ENCODE peak calls at places on chromosome 20, in seven cellular contexts. One of them, this sample, is unnamed. For H3K4me1, the result is how much of the 10 kb centered on the place peaks cover.

GRCh38 chr20:62655291-62656204 is 13.2 kb downstream of the SLCO4A1 start:
- DNase-seq in right lobe of liver: no peak
- DNase-seq in endothelial cell of umbilical vein: no peak
- DNase-seq in spleen: no peak
- DNase-seq in HCT116: no peak
- DNase-seq in Peyer's patch: no peak
- DNase-seq in heart left ventricle: no peak
- DNase-seq in this sample: peak

GRCh38 chr20:19691125-19691524 is 66.9 kb upstream of the RIN2 start:
- DNase-seq in endothelial cell of umbilical vein: no peak
- DNase-seq in Peyer's patch: no peak
- DNase-seq in right lobe of liver: no peak
- DNase-seq in heart left ventricle: peak
- DNase-seq in HCT116: no peak
- DNase-seq in spleen: no peak
- DNase-seq in this sample: no peak

GRCh38 chr20:63361507-63362425 is 617 bp upstream of the CHRNA4 start:
- DNase-seq in HCT116: no peak
- DNase-seq in spleen: peak
- DNase-seq in right lobe of liver: peak
- DNase-seq in endothelial cell of umbilical vein: no peak
- DNase-seq in heart left ventricle: no peak
- DNase-seq in Peyer's patch: no peak
- DNase-seq in this sample: no peak

GRCh38 chr20:47789081-47789998 is 4.1 kb upstream of the SULF2 start:
- DNase-seq in Peyer's patch: no peak
- DNase-seq in heart left ventricle: peak
- DNase-seq in endothelial cell of umbilical vein: no peak
- DNase-seq in spleen: no peak
- DNase-seq in HCT116: no peak
- DNase-seq in right lobe of liver: no peak
- DNase-seq in this sample: no peak

GRCh38 chr20:36572701-36573102 is 695 bp upstream of the TGIF2 start:
- DNase-seq in heart left ventricle: peak
- DNase-seq in HCT116: no peak
- DNase-seq in right lobe of liver: no peak
- DNase-seq in Peyer's patch: peak
- DNase-seq in spleen: no peak
- DNase-seq in endothelial cell of umbilical vein: no peak
- DNase-seq in this sample: peak

GRCh38 chr20:31630187-31630790 is 7.4 kb upstream of the COX4I2 start:
- DNase-seq in endothelial cell of umbilical vein: no peak
- DNase-seq in Peyer's patch: no peak
- DNase-seq in heart left ventricle: no peak
- DNase-seq in right lobe of liver: no peak
- DNase-seq in spleen: no peak
- DNase-seq in HCT116: no peak
- DNase-seq in this sample: no peak

GRCh38 chr20:21360686-21361085 is 36.6 kb downstream of the NKX2-4 start:
- DNase-seq in right lobe of liver: no peak
- DNase-seq in heart left ventricle: no peak
- DNase-seq in spleen: no peak
- DNase-seq in HCT116: no peak
- DNase-seq in endothelial cell of umbilical vein: peak
- DNase-seq in Peyer's patch: no peak
- DNase-seq in this sample: no peak

GRCh38 chr20:63836335-63837133 is 5.5 kb upstream of the ZBTB46 start:
- DNase-seq in spleen: no peak
- DNase-seq in heart left ventricle: no peak
- DNase-seq in Peyer's patch: no peak
- DNase-seq in HCT116: no peak
- DNase-seq in endothelial cell of umbilical vein: no peak
- DNase-seq in right lobe of liver: no peak
- DNase-seq in this sample: peak

GRCh38 chr20:4813839-4814695 is 92.4 kb downstream of the PRND start:
- DNase-seq in heart left ventricle: no peak
- DNase-seq in Peyer's patch: peak
- DNase-seq in spleen: peak
- DNase-seq in right lobe of liver: no peak
- DNase-seq in endothelial cell of umbilical vein: peak
- DNase-seq in HCT116: no peak
- DNase-seq in this sample: no peak

DNA sequence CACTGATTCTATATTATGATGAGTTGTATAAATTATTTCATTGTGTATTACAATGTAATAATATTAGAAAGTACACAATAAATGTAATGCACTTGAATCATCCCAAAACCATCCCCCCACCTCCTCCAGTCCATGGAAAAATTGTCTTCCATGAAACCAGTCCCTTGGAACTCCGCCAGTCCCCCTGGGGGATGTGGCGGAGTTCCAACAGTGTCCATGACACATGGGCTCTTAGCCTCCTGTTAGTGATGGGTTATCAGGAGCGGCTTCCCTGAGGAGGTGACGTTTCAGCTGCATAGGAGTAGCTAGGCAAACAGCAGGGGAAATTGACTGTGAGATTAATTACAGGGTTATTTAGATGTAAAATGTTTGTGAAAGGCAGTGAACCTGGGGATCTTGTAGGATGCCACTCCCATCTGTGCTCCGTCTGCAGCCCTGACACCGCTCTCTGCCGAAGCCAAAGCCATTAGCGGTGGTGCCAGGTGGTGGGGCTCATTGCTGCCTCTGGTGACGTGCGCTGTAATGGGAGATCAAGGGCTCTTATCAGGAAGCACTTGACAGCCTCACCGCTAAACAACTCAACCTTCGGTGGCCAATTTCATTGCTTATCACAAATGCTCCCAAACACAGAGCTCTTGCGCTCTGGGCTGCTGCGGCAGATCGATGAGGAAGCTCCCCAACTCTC is 81.6 kb upstream of the MC3R start:
- DNase-seq in right lobe of liver: no peak
- DNase-seq in endothelial cell of umbilical vein: no peak
- DNase-seq in spleen: no peak
- DNase-seq in heart left ventricle: no peak
- DNase-seq in HCT116: no peak
- DNase-seq in Peyer's patch: no peak
- DNase-seq in this sample: no peak
- TF ChIP-seq POLR2A in right lobe of liver: no peak
- TF ChIP-seq POLR2A in endothelial cell of umbilical vein: no peak
- TF ChIP-seq POLR2A in spleen: no peak
- TF ChIP-seq POLR2A in heart left ventricle: no peak
- TF ChIP-seq POLR2A in HCT116: no peak
- TF ChIP-seq POLR2A in Peyer's patch: no peak
- TF ChIP-seq POLR2A in this sample: no peak

DNA sequence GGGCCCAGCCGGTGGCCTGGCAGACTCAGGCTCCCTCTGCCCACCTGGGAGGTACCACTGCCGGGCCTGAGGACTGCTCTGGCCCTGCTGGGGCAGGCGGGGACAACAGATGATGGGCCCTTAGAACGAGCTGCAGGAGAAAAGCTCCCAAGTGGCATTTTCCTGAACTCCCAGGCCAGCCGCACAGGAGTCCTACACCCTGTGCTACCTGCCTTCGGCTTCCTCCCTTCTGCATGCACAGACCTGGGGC is 41.3 kb downstream of the DSTN start:
- DNase-seq in HCT116: no peak
- DNase-seq in spleen: no peak
- DNase-seq in endothelial cell of umbilical vein: no peak
- DNase-seq in heart left ventricle: no peak
- DNase-seq in right lobe of liver: peak
- DNase-seq in Peyer's patch: no peak
- DNase-seq in this sample: no peak
- TF ChIP-seq CTCF in HCT116: no peak
- TF ChIP-seq CTCF in spleen: no peak
- TF ChIP-seq CTCF in endothelial cell of umbilical vein: no peak
- TF ChIP-seq CTCF in heart left ventricle: no peak
- TF ChIP-seq CTCF in right lobe of liver: no peak
- TF ChIP-seq CTCF in Peyer's patch: no peak
- TF ChIP-seq CTCF in this sample: peak

GRCh38 chr20:46683068-46683477 is 6.2 kb downstream of the TP53RK start:
- DNase-seq in HCT116: no peak
- DNase-seq in heart left ventricle: no peak
- DNase-seq in right lobe of liver: no peak
- DNase-seq in spleen: no peak
- DNase-seq in endothelial cell of umbilical vein: peak
- DNase-seq in Peyer's patch: no peak
- DNase-seq in this sample: no peak
- H3K4me1 ChIP-seq in HCT116: under half
- H3K4me1 ChIP-seq in heart left ventricle: under half
- H3K4me1 ChIP-seq in right lobe of liver: under half
- H3K4me1 ChIP-seq in spleen: half or more
- H3K4me1 ChIP-seq in endothelial cell of umbilical vein: under half
- H3K4me1 ChIP-seq in Peyer's patch: under half
- H3K4me1 ChIP-seq in this sample: under half

GRCh38 chr20:43800186-43800585 is 73.4 kb upstream of the GTSF1L start:
- DNase-seq in Peyer's patch: no peak
- DNase-seq in spleen: no peak
- DNase-seq in endothelial cell of umbilical vein: no peak
- DNase-seq in HCT116: no peak
- DNase-seq in heart left ventricle: no peak
- DNase-seq in right lobe of liver: no peak
- DNase-seq in this sample: no peak

GRCh38 chr20:43803276-43803675 is 76.5 kb upstream of the GTSF1L start:
- DNase-seq in endothelial cell of umbilical vein: no peak
- DNase-seq in Peyer's patch: no peak
- DNase-seq in right lobe of liver: no peak
- DNase-seq in spleen: no peak
- DNase-seq in heart left ventricle: no peak
- DNase-seq in HCT116: no peak
- DNase-seq in this sample: no peak

GRCh38 chr20:43798591-43799149 is 71.9 kb upstream of the GTSF1L start:
- DNase-seq in spleen: no peak
- DNase-seq in HCT116: no peak
- DNase-seq in heart left ventricle: no peak
- DNase-seq in Peyer's patch: no peak
- DNase-seq in right lobe of liver: no peak
- DNase-seq in endothelial cell of umbilical vein: no peak
- DNase-seq in this sample: no peak

GRCh38 chr20:43799741-43800140 is 72.9 kb upstream of the GTSF1L start:
- DNase-seq in endothelial cell of umbilical vein: no peak
- DNase-seq in heart left ventricle: no peak
- DNase-seq in right lobe of liver: no peak
- DNase-seq in HCT116: no peak
- DNase-seq in Peyer's patch: no peak
- DNase-seq in spleen: no peak
- DNase-seq in this sample: no peak

DNA sequence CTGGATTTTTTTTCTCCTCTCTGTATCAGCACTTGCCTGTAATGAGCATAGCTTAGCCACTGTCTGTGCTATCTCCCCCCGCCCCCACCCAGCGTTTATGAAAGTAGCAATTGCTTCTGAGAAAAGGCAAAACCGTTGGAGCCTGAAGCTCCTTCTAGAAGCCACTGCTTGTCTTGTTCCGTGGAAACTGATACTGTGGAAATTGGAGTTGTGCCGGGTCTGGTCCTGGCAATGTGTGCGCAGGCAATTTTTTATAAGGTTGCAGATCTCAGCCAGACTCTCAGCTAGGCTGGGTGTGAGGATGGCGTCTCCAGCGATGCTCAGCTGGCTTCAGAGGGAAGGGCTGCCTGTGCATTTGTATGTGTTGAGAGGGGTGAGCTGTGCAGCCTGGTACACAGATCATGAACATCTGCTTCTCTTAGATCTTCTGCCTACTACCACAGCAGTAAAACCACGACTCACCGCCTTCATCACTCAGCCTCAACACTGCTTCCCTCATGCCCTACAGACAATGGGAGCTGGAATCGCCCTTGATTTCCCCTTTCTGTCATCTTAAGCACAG is 72.4 kb upstream of the GTSF1L start:
- DNase-seq in spleen: no peak
- DNase-seq in Peyer's patch: no peak
- DNase-seq in heart left ventricle: no peak
- DNase-seq in HCT116: no peak
- DNase-seq in endothelial cell of umbilical vein: no peak
- DNase-seq in right lobe of liver: no peak
- DNase-seq in this sample: no peak
- TF ChIP-seq POLR2A in spleen: no peak
- TF ChIP-seq POLR2A in Peyer's patch: no peak
- TF ChIP-seq POLR2A in heart left ventricle: no peak
- TF ChIP-seq POLR2A in HCT116: no peak
- TF ChIP-seq POLR2A in endothelial cell of umbilical vein: no peak
- TF ChIP-seq POLR2A in right lobe of liver: no peak
- TF ChIP-seq POLR2A in this sample: no peak

GRCh38 chr20:58623579-58624473 is 27.3 kb upstream of the STX16 start:
- DNase-seq in endothelial cell of umbilical vein: peak
- DNase-seq in spleen: peak
- DNase-seq in right lobe of liver: no peak
- DNase-seq in heart left ventricle: peak
- DNase-seq in Peyer's patch: no peak
- DNase-seq in HCT116: peak
- DNase-seq in this sample: peak

GRCh38 chr20:58619847-58620431 is 31.1 kb upstream of the STX16 start:
- DNase-seq in right lobe of liver: no peak
- DNase-seq in spleen: peak
- DNase-seq in HCT116: peak
- DNase-seq in endothelial cell of umbilical vein: no peak
- DNase-seq in heart left ventricle: no peak
- DNase-seq in Peyer's patch: no peak
- DNase-seq in this sample: no peak

GRCh38 chr20:58624687-58625086 is 26.4 kb upstream of the STX16 start:
- DNase-seq in heart left ventricle: no peak
- DNase-seq in endothelial cell of umbilical vein: no peak
- DNase-seq in HCT116: no peak
- DNase-seq in Peyer's patch: no peak
- DNase-seq in spleen: no peak
- DNase-seq in right lobe of liver: no peak
- DNase-seq in this sample: no peak

GRCh38 chr20:58622671-58623578 is 28.2 kb upstream of the STX16 start:
- DNase-seq in Peyer's patch: no peak
- DNase-seq in HCT116: no peak
- DNase-seq in heart left ventricle: no peak
- DNase-seq in right lobe of liver: no peak
- DNase-seq in spleen: peak
- DNase-seq in endothelial cell of umbilical vein: no peak
- DNase-seq in this sample: no peak

DNA sequence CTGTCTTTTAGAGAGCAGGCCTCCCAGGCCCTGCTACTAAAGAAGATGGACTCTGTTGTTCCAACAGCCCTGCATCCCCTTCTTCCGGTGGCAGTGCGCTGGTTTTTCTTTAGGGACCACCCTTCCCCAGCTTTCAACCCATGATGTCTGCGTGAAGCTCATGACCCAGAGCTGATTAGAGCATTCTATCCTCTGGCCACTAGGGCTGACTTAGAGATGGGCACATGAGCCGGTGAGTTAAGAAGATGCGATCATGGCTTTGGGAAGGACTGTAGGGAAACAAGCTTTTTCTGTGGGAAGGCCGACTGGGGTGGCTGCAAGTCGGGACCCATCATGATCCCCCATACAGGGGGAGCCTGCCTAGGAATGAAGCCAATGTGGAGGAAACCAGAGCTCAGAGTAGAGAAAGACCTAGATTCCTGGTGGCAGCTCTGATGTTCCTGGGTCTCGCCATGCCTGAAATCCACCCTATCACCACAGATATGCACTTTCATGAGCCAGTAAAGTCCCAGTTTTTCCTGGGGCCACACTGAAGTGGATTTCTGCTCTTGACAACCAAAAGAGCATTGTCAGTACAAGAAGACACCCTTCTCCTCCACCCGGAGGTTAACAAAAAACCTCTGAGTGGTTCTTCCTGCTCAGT is 29.1 kb upstream of the STX16 start:
- DNase-seq in right lobe of liver: no peak
- DNase-seq in spleen: peak
- DNase-seq in endothelial cell of umbilical vein: no peak
- DNase-seq in heart left ventricle: no peak
- DNase-seq in HCT116: peak
- DNase-seq in Peyer's patch: no peak
- DNase-seq in this sample: no peak
- TF ChIP-seq CTCF in right lobe of liver: no peak
- TF ChIP-seq CTCF in spleen: peak
- TF ChIP-seq CTCF in endothelial cell of umbilical vein: peak
- TF ChIP-seq CTCF in heart left ventricle: no peak
- TF ChIP-seq CTCF in HCT116: no peak
- TF ChIP-seq CTCF in Peyer's patch: no peak
- TF ChIP-seq CTCF in this sample: no peak

This sample was measured in ovary.